ENCODE peak calls at places on chromosomes 4 and X, in ten cellular contexts. M is retinal pigment epithelial cell; N is A673; L is stimulated activated CD4-positive, alpha-beta T cell treated with anti-CD3 and anti-CD28 coated beads, TNF-alpha, amount 100 ng/mL, for 24 hours; E is activated T-cell treated with anti-CD3 and anti-CD28 coated beads, Interleukin-2, amount 50 U/mL, for 1 hour; C is fibroblast of the aortic adventitia; H is putamen; V is AG09309; P is naive thymus-derived CD4-positive, alpha-beta T cell; R is AG08396. O is an unnamed sample.
A peak's percentile ranks its signal among the peaks of the same experiment; 100 is the strongest.

GRCh38 chrX:107659286-107659685 is 31.0 kb downstream of the PRPS1 start:
- DNase-seq in M (no peak), N (no peak), L (no peak), E (no peak), C (no peak), H (no peak), V (no peak), P (no peak), R (no peak), O (no peak)

GRCh38 chr4:25650271-25650670 is 5.4 kb upstream of the SLC34A2 start:
- DNase-seq in M (no peak), N (no peak), L (no peak), E (no peak), C (no peak), H (no peak), V (no peak), P (no peak), R (no peak), O (no peak)

GRCh38 chr4:76563804-76564468 is 128.9 kb downstream of the SHROOM3 start:
- DNase-seq in M (no peak), N (no peak), L (no peak), E (no peak), C (peak; percentile 42), H (no peak), V (no peak), P (no peak), R (no peak), O (no peak)

GRCh38 chr4:60865238-60865637 is 334.9 kb upstream of the ADGRL3 start:
- DNase-seq in M (no peak), N (no peak), L (no peak), E (no peak), C (no peak), H (peak; percentile 7), V (no peak), P (no peak), R (no peak), O (no peak)

GRCh38 chr4:101274888-101275752 is 72.2 kb downstream of the PPP3CA start:
- DNase-seq in M (no peak), N (no peak), L (no peak), E (no peak), C (peak; percentile 44), H (no peak), V (no peak), P (no peak), R (no peak), O (no peak)

GRCh38 chrX:41526925-41527324 is 79.8 kb downstream of the NYX start:
- DNase-seq in M (no peak), N (no peak), L (no peak), E (no peak), C (no peak), H (no peak), V (peak; percentile 3), P (no peak), R (no peak), O (no peak)

GRCh38 chr4:130545596-130545995 is 1449.6 kb downstream of the C4orf33 start:
- DNase-seq in M (no peak), N (no peak), L (no peak), E (no peak), C (peak; percentile 29), H (no peak), V (no peak), P (no peak), R (no peak), O (no peak)

GRCh38 chr4:86451560-86452322 is 91.9 kb upstream of the MAPK10 start:
- DNase-seq in M (no peak), N (no peak), L (no peak), E (no peak), C (peak; percentile 55), H (no peak), V (no peak), P (no peak), R (peak; percentile 41), O (no peak)

GRCh38 chr4:169070895-169071218 is 60.8 kb upstream of the CBR4 start:
- DNase-seq in M (peak; percentile 18), N (no peak), L (no peak), E (no peak), C (no peak), H (no peak), V (no peak), P (no peak), R (no peak), O (no peak)

GRCh38 chrX:18973527-18974192 is 10.3 kb downstream of the PHKA2 start:
- DNase-seq in M (peak; percentile 44), N (peak; percentile 78), L (no peak), E (no peak), C (peak; percentile 6), H (peak; percentile 38), V (no peak), P (no peak), R (no peak), O (no peak)

GRCh38 chr4:136571315-136571714 is 961.0 kb downstream of the PCDH18 start:
- DNase-seq in M (no peak), N (no peak), L (no peak), E (no peak), C (no peak), H (no peak), V (no peak), P (no peak), R (no peak), O (no peak)

O was measured in stimulated activated effector memory CD8-positive, alpha-beta T cell treated with anti-CD3 and anti-CD28 coated beads, Interleukin-12 subunit alpha, Interleukin-12 subunit beta, amount 100 ng/mL, for 72 hours.